ENCODE peak calls at places on chromosomes 3 and 15, in six cellular contexts. One of them, this sample, is unnamed.

GRCh38 chr15:77654975-77655374 is 22.3 kb upstream of the LINGO1 start:
- DNase-seq in GM23338: peak
- DNase-seq in GM12878: no peak
- DNase-seq in A549: peak
- DNase-seq in HL-60: peak
- DNase-seq in K562: peak
- DNase-seq in this sample: no peak

GRCh38 chr3:33277193-33277882 is at the start of gene FBXL2:
- DNase-seq in GM12878: no peak
- DNase-seq in GM23338: peak
- DNase-seq in K562: peak
- DNase-seq in HL-60: no peak
- DNase-seq in A549: peak
- DNase-seq in this sample: no peak

GRCh38 chr15:84684092-84684491 is 26.1 kb upstream of the NMB start:
- DNase-seq in K562: no peak
- DNase-seq in HL-60: no peak
- DNase-seq in GM12878: no peak
- DNase-seq in A549: peak
- DNase-seq in GM23338: no peak
- DNase-seq in this sample: no peak

GRCh38 chr3:67415504-67415903 is 238.9 kb downstream of the SUCLG2 start:
- DNase-seq in A549: no peak
- DNase-seq in GM23338: no peak
- DNase-seq in GM12878: no peak
- DNase-seq in HL-60: no peak
- DNase-seq in K562: no peak
- DNase-seq in this sample: no peak

GRCh38 chr15:67381416-67382045 is 126.9 kb downstream of the IQCH start:
- DNase-seq in GM12878: no peak
- DNase-seq in HL-60: no peak
- DNase-seq in K562: no peak
- DNase-seq in GM23338: no peak
- DNase-seq in A549: no peak
- DNase-seq in this sample: no peak

GRCh38 chr3:194739498-194740284 is 54.0 kb downstream of the FAM43A start:
- DNase-seq in A549: peak
- DNase-seq in GM12878: no peak
- DNase-seq in K562: no peak
- DNase-seq in HL-60: no peak
- DNase-seq in GM23338: no peak
- DNase-seq in this sample: no peak

GRCh38 chr15:32873292-32874114 is 155.7 kb downstream of the GREM1 start:
- DNase-seq in GM12878: no peak
- DNase-seq in GM23338: no peak
- DNase-seq in HL-60: no peak
- DNase-seq in A549: peak
- DNase-seq in K562: no peak
- DNase-seq in this sample: no peak

GRCh38 chr3:161395613-161396012 is 24.3 kb upstream of the SPTSSB start:
- DNase-seq in HL-60: no peak
- DNase-seq in A549: no peak
- DNase-seq in GM12878: no peak
- DNase-seq in K562: no peak
- DNase-seq in GM23338: no peak
- DNase-seq in this sample: no peak

GRCh38 chr15:62719316-62719715 is 323.2 kb upstream of the TPM1 start:
- DNase-seq in GM12878: no peak
- DNase-seq in K562: no peak
- DNase-seq in HL-60: no peak
- DNase-seq in GM23338: no peak
- DNase-seq in A549: no peak
- DNase-seq in this sample: no peak

GRCh38 chr3:107651782-107652181 is 129.0 kb downstream of the BBX start:
- DNase-seq in K562: no peak
- DNase-seq in GM23338: no peak
- DNase-seq in HL-60: no peak
- DNase-seq in GM12878: no peak
- DNase-seq in A549: no peak
- DNase-seq in this sample: no peak

GRCh38 chr3:163916596-163917560 is 1161.4 kb downstream of the SI start:
- DNase-seq in HL-60: no peak
- DNase-seq in K562: peak
- DNase-seq in GM12878: no peak
- DNase-seq in GM23338: peak
- DNase-seq in A549: peak
- DNase-seq in this sample: no peak

GRCh38 chr3:141150431-141150830 is 81.2 kb upstream of the PXYLP1 start:
- DNase-seq in K562: peak
- DNase-seq in GM23338: peak
- DNase-seq in GM12878: no peak
- DNase-seq in HL-60: no peak
- DNase-seq in A549: no peak
- DNase-seq in this sample: no peak

GRCh38 chr15:64164436-64164835 is 1.6 kb upstream of the PPIB start:
- DNase-seq in GM23338: no peak
- DNase-seq in K562: no peak
- DNase-seq in A549: no peak
- DNase-seq in HL-60: no peak
- DNase-seq in GM12878: no peak
- DNase-seq in this sample: no peak

GRCh38 chr15:41128174-41128902 is 12.3 kb upstream of the INO80 start:
- DNase-seq in HL-60: no peak
- DNase-seq in GM23338: no peak
- DNase-seq in K562: no peak
- DNase-seq in A549: no peak
- DNase-seq in GM12878: no peak
- DNase-seq in this sample: no peak

GRCh38 chr3:194197981-194198695 is 62.2 kb downstream of the HES1 start:
- DNase-seq in HL-60: no peak
- DNase-seq in A549: no peak
- DNase-seq in GM23338: no peak
- DNase-seq in K562: no peak
- DNase-seq in GM12878: no peak
- DNase-seq in this sample: no peak

GRCh38 chr15:58748040-58748786 is 1.3 kb downstream of the ADAM10 start:
- DNase-seq in K562: no peak
- DNase-seq in HL-60: no peak
- DNase-seq in GM12878: no peak
- DNase-seq in GM23338: no peak
- DNase-seq in A549: no peak
- DNase-seq in this sample: no peak

GRCh38 chr15:40366204-40367037 is 8.4 kb downstream of the DISP2 start:
- DNase-seq in GM12878: no peak
- DNase-seq in HL-60: no peak
- DNase-seq in GM23338: no peak
- DNase-seq in K562: no peak
- DNase-seq in A549: no peak
- DNase-seq in this sample: no peak

GRCh38 chr3:121943434-121943833 is 49.2 kb downstream of the SLC15A2 start:
- DNase-seq in K562: no peak
- DNase-seq in GM12878: no peak
- DNase-seq in GM23338: no peak
- DNase-seq in A549: no peak
- DNase-seq in HL-60: no peak
- DNase-seq in this sample: no peak

GRCh38 chr15:70400766-70401541 is 303.2 kb upstream of the TLE3 start:
- DNase-seq in HL-60: no peak
- DNase-seq in GM23338: no peak
- DNase-seq in A549: no peak
- DNase-seq in K562: no peak
- DNase-seq in GM12878: no peak
- DNase-seq in this sample: no peak

GRCh38 chr15:89167267-89168176 is 53.9 kb downstream of the RLBP1 start:
- DNase-seq in HL-60: peak
- DNase-seq in K562: peak
- DNase-seq in A549: peak
- DNase-seq in GM12878: peak
- DNase-seq in GM23338: no peak
- DNase-seq in this sample: peak

GRCh38 chr3:4358273-4358672 is 55.1 kb downstream of the SETMAR start:
- DNase-seq in HL-60: no peak
- DNase-seq in GM12878: no peak
- DNase-seq in GM23338: no peak
- DNase-seq in A549: no peak
- DNase-seq in K562: no peak
- DNase-seq in this sample: no peak
- TF ChIP-seq REST in HL-60: no peak
- TF ChIP-seq REST in GM12878: no peak
- TF ChIP-seq REST in GM23338: no peak
- TF ChIP-seq REST in A549: no peak
- TF ChIP-seq REST in K562: no peak
- TF ChIP-seq REST in this sample: no peak

DNA sequence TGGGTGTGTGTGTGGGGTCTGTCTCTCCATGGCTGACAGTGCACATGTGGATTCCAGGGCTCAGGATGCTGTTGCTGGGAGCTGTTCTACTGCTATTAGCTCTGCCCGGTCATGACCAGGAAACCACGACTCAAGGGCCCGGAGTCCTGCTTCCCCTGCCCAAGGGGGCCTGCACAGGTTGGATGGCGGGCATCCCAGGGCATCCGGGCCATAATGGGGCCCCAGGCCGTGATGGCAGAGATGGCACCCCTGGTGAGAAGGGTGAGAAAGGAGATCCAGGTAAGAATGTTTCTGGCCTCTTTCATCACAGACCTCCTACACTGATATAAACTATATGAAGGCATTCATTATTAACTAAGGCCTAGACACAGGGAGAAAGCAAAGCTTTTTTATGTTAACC is 10.5 kb downstream of the ADIPOQ start:
- DNase-seq in GM23338: no peak
- DNase-seq in HL-60: no peak
- DNase-seq in A549: no peak
- DNase-seq in K562: no peak
- DNase-seq in GM12878: no peak
- DNase-seq in this sample: no peak
- TF ChIP-seq REST in GM23338: no peak
- TF ChIP-seq REST in HL-60: no peak
- TF ChIP-seq REST in A549: no peak
- TF ChIP-seq REST in K562: no peak
- TF ChIP-seq REST in GM12878: no peak
- TF ChIP-seq REST in this sample: no peak

GRCh38 chr3:38139652-38140051 is 1.2 kb downstream of the MYD88 start:
- DNase-seq in GM23338: no peak
- DNase-seq in HL-60: no peak
- DNase-seq in A549: no peak
- DNase-seq in K562: no peak
- DNase-seq in GM12878: no peak
- DNase-seq in this sample: no peak
- TF ChIP-seq REST in GM23338: no peak
- TF ChIP-seq REST in HL-60: no peak
- TF ChIP-seq REST in A549: no peak
- TF ChIP-seq REST in K562: no peak
- TF ChIP-seq REST in GM12878: no peak
- TF ChIP-seq REST in this sample: no peak

GRCh38 chr3:148873270-148873927 is 8.3 kb downstream of the CPA3 start:
- DNase-seq in GM12878: no peak
- DNase-seq in GM23338: no peak
- DNase-seq in A549: no peak
- DNase-seq in HL-60: no peak
- DNase-seq in K562: no peak
- DNase-seq in this sample: no peak

GRCh38 chr3:148878073-148878472 is 13.0 kb downstream of the CPA3 start:
- DNase-seq in A549: no peak
- DNase-seq in GM23338: no peak
- DNase-seq in K562: no peak
- DNase-seq in GM12878: no peak
- DNase-seq in HL-60: no peak
- DNase-seq in this sample: no peak

GRCh38 chr3:148879256-148879655 is 14.2 kb downstream of the CPA3 start:
- DNase-seq in K562: no peak
- DNase-seq in HL-60: no peak
- DNase-seq in A549: no peak
- DNase-seq in GM23338: no peak
- DNase-seq in GM12878: no peak
- DNase-seq in this sample: no peak

DNA sequence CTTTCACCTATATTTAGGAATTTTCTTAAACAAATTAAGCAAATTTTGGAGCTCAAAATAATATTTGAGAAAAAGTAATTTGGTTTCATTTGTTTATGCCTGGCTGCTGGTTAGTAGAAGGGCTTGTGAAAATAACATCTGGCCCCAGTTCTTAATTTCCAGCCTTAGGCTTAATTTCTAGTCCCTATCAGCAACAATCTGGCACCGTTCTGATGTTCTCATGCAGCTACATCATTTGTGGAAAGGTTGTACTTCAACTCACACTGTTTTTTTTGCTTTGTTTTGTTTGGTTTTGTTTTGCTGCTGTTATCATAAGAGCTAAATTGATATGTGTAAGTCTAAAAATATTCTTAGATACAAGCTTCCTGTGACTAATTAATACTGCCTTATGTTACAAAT is 8.8 kb downstream of the CPA3 start:
- DNase-seq in HL-60: no peak
- DNase-seq in A549: no peak
- DNase-seq in GM23338: no peak
- DNase-seq in K562: no peak
- DNase-seq in GM12878: no peak
- DNase-seq in this sample: no peak
- TF ChIP-seq REST in HL-60: no peak
- TF ChIP-seq REST in A549: no peak
- TF ChIP-seq REST in GM23338: no peak
- TF ChIP-seq REST in K562: no peak
- TF ChIP-seq REST in GM12878: no peak
- TF ChIP-seq REST in this sample: no peak

GRCh38 chr3:159265705-159266104 is 463.9 kb downstream of the MFSD1 start:
- DNase-seq in K562: no peak
- DNase-seq in GM23338: no peak
- DNase-seq in GM12878: no peak
- DNase-seq in HL-60: no peak
- DNase-seq in A549: no peak
- DNase-seq in this sample: no peak

GRCh38 chr3:159263750-159264561 is 462.1 kb downstream of the MFSD1 start:
- DNase-seq in HL-60: no peak
- DNase-seq in K562: peak
- DNase-seq in A549: peak
- DNase-seq in GM12878: no peak
- DNase-seq in GM23338: peak
- DNase-seq in this sample: no peak

GRCh38 chr3:159271799-159272512 is 470.1 kb downstream of the MFSD1 start:
- DNase-seq in K562: no peak
- DNase-seq in GM23338: no peak
- DNase-seq in GM12878: no peak
- DNase-seq in HL-60: no peak
- DNase-seq in A549: no peak
- DNase-seq in this sample: no peak

DNA sequence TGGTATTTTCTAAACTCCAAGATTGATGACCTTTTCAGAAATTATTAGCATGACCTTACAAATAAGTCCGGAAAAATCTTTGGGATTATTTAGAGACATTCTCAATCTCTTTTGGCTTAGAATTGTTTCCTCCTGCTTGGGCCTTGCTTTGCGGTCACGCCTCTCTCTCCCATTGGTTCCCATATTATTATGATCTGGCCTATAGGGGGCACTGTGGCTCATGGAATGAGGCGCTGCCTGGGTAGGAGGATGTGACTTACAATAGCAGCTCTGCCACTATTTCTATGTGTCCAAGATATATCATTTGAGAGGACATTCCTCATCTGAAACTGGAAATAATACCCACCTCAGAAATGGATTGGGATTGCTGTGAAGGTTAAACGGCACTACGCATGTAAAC is 464.9 kb downstream of the MFSD1 start:
- DNase-seq in A549: peak
- DNase-seq in K562: peak
- DNase-seq in GM23338: peak
- DNase-seq in GM12878: no peak
- DNase-seq in HL-60: no peak
- DNase-seq in this sample: no peak
- TF ChIP-seq REST in A549: no peak
- TF ChIP-seq REST in K562: no peak
- TF ChIP-seq REST in GM23338: no peak
- TF ChIP-seq REST in GM12878: no peak
- TF ChIP-seq REST in HL-60: no peak
- TF ChIP-seq REST in this sample: no peak

This sample was measured in Panc1.